ENCODE peak calls at places on chromosome 17, in seven cellular contexts. One of them, this sample, is unnamed.

GRCh38 chr17:35727635-35728034 is 3.8 kb upstream of the RASL10B start:
- DNase-seq in HCT116: no peak
- DNase-seq in neural progenitor cell: no peak
- DNase-seq in GM23338: no peak
- DNase-seq in MM.1S: no peak
- DNase-seq in hepatocyte: no peak
- DNase-seq in PC-3: no peak
- DNase-seq in this sample: no peak

GRCh38 chr17:69716571-69716970 is 302.1 kb downstream of the MAP2K6 start:
- DNase-seq in HCT116: no peak
- DNase-seq in neural progenitor cell: no peak
- DNase-seq in GM23338: no peak
- DNase-seq in MM.1S: no peak
- DNase-seq in hepatocyte: no peak
- DNase-seq in PC-3: no peak
- DNase-seq in this sample: peak; percentile 53

GRCh38 chr17:51598824-51599223 is 338.5 kb downstream of the UTP18 start:
- DNase-seq in HCT116: no peak
- DNase-seq in neural progenitor cell: no peak
- DNase-seq in GM23338: peak; percentile 76
- DNase-seq in MM.1S: no peak
- DNase-seq in hepatocyte: no peak
- DNase-seq in PC-3: no peak
- DNase-seq in this sample: no peak

GRCh38 chr17:50440172-50440837 is 14.3 kb downstream of the ACSF2 start:
- DNase-seq in HCT116: no peak
- DNase-seq in neural progenitor cell: no peak
- DNase-seq in GM23338: no peak
- DNase-seq in MM.1S: no peak
- DNase-seq in hepatocyte: no peak
- DNase-seq in PC-3: peak; percentile 38
- DNase-seq in this sample: no peak

GRCh38 chr17:7094661-7095064 is 14.6 kb upstream of the CLEC10A start:
- DNase-seq in HCT116: no peak
- DNase-seq in neural progenitor cell: no peak
- DNase-seq in GM23338: no peak
- DNase-seq in MM.1S: no peak
- DNase-seq in hepatocyte: no peak
- DNase-seq in PC-3: no peak
- DNase-seq in this sample: no peak

GRCh38 chr17:33038740-33039139 is 47.1 kb downstream of the SPACA3 start:
- DNase-seq in HCT116: peak; percentile 15
- DNase-seq in neural progenitor cell: peak; percentile 85
- DNase-seq in GM23338: peak; percentile 80
- DNase-seq in MM.1S: no peak
- DNase-seq in hepatocyte: peak; percentile 61
- DNase-seq in PC-3: peak; percentile 18
- DNase-seq in this sample: peak; percentile 48

GRCh38 chr17:82450357-82451106 is at the start of gene CYBC1:
- DNase-seq in HCT116: peak; percentile 80
- DNase-seq in neural progenitor cell: peak; percentile 97
- DNase-seq in GM23338: peak; percentile 97
- DNase-seq in MM.1S: peak; percentile 95
- DNase-seq in hepatocyte: peak; percentile 98
- DNase-seq in PC-3: peak; percentile 91
- DNase-seq in this sample: peak; percentile 98

GRCh38 chr17:76871668-76872067 is 3.5 kb downstream of the MGAT5B start:
- DNase-seq in HCT116: no peak
- DNase-seq in neural progenitor cell: no peak
- DNase-seq in GM23338: no peak
- DNase-seq in MM.1S: no peak
- DNase-seq in hepatocyte: no peak
- DNase-seq in PC-3: no peak
- DNase-seq in this sample: no peak

GRCh38 chr17:31654936-31655335 is 204.1 kb downstream of the COPRS start:
- DNase-seq in HCT116: no peak
- DNase-seq in neural progenitor cell: no peak
- DNase-seq in GM23338: no peak
- DNase-seq in MM.1S: no peak
- DNase-seq in hepatocyte: no peak
- DNase-seq in PC-3: peak; percentile 82
- DNase-seq in this sample: no peak

GRCh38 chr17:61537264-61537771 is 53.7 kb downstream of the NACA2 start:
- DNase-seq in HCT116: no peak
- DNase-seq in neural progenitor cell: no peak
- DNase-seq in GM23338: no peak
- DNase-seq in MM.1S: no peak
- DNase-seq in hepatocyte: no peak
- DNase-seq in PC-3: no peak
- DNase-seq in this sample: no peak

GRCh38 chr17:51540151-51540550 is 279.8 kb downstream of the UTP18 start:
- DNase-seq in HCT116: peak; percentile 26
- DNase-seq in neural progenitor cell: no peak
- DNase-seq in GM23338: peak; percentile 5
- DNase-seq in MM.1S: no peak
- DNase-seq in hepatocyte: no peak
- DNase-seq in PC-3: no peak
- DNase-seq in this sample: no peak

GRCh38 chr17:1796800-1797199 is 32.9 kb downstream of the SMYD4 start:
- DNase-seq in HCT116: no peak
- DNase-seq in neural progenitor cell: no peak
- DNase-seq in GM23338: no peak
- DNase-seq in MM.1S: no peak
- DNase-seq in hepatocyte: no peak
- DNase-seq in PC-3: no peak
- DNase-seq in this sample: no peak

DNA sequence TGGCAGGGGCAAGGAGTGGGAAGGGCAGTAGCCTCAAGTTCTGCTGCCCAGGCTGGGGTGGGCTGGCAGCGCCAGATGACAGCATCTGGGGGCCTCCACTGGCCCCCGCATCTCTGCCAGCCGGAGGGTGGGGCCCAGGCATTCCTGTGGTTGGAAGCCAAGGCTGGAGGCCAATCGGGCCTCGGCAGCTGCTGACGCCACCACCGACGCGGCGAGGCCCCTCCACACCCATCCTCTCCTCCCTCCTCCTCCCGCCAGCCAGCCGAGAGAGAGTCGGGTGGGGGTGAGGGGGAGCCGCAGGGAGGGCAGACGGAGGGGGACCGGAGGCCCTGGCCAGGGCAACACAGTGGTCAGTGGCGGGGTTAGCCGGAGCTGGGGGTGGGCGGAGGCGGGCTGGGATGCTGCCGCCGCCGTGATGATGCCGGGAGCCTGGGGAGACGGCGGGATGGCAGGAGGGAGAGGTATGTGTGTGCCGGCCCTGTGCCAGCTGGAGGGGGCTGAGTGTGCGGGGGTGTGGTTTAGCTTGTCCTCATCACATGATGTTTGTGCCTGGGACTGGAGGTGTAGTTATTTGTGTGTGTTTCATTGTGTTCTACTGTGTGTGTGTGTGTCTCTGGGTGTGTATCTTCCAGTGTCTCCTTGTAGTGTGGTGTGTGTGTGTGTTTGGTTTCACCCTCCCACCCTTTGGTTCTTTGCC is 36.6 kb downstream of the ARHGAP23 start:
- DNase-seq in HCT116: peak; percentile 64
- DNase-seq in neural progenitor cell: peak; percentile 55
- DNase-seq in GM23338: peak; percentile 21
- DNase-seq in MM.1S: no peak
- DNase-seq in hepatocyte: peak; percentile 89
- DNase-seq in PC-3: no peak
- DNase-seq in this sample: peak; percentile 98
- TF ChIP-seq EZH2 in HCT116: no peak
- TF ChIP-seq EZH2 in neural progenitor cell: no peak
- TF ChIP-seq EZH2 in GM23338: no peak
- TF ChIP-seq EZH2 in MM.1S: no peak
- TF ChIP-seq EZH2 in hepatocyte: no peak
- TF ChIP-seq EZH2 in PC-3: no peak
- TF ChIP-seq EZH2 in this sample: no peak

DNA sequence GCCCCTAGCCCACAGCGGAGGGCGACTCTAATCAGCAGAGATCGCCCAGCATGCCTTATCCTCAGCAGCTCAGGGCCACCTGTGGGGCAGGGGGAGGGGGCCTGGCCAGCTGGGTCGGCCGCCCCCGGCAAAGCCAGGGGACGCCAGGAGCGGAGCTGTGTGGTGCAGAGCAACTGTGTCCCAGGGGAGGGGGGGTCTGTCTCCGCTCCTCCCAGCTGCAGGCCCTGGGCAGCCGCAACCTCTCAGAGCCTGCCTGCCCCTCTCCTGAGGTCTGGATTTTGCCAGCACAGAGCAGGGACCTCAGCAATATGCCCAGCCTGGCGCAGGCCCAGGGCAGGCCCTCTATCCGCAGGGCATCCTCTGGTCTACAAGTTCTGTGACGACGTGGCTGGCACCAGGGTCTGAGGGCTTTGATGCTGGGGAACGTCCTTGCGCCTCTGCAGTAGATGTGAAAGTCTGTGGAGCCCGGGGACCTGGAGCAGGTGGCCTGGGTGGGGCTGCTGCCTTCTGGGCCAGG is 36.5 kb upstream of the SLC38A10 start:
- DNase-seq in HCT116: no peak
- DNase-seq in neural progenitor cell: peak; percentile 59
- DNase-seq in GM23338: no peak
- DNase-seq in MM.1S: no peak
- DNase-seq in hepatocyte: no peak
- DNase-seq in PC-3: no peak
- DNase-seq in this sample: no peak
- TF ChIP-seq EZH2phosphoT487 in HCT116: no peak
- TF ChIP-seq EZH2phosphoT487 in neural progenitor cell: no peak
- TF ChIP-seq EZH2phosphoT487 in GM23338: no peak
- TF ChIP-seq EZH2phosphoT487 in MM.1S: no peak
- TF ChIP-seq EZH2phosphoT487 in hepatocyte: no peak
- TF ChIP-seq EZH2phosphoT487 in PC-3: no peak
- TF ChIP-seq EZH2phosphoT487 in this sample: no peak

GRCh38 chr17:74924250-74924948 is at the start of gene OTOP2:
- DNase-seq in HCT116: no peak
- DNase-seq in neural progenitor cell: peak; percentile 38
- DNase-seq in GM23338: peak; percentile 61
- DNase-seq in MM.1S: no peak
- DNase-seq in hepatocyte: peak; percentile 16
- DNase-seq in PC-3: no peak
- DNase-seq in this sample: no peak
- TF ChIP-seq EZH2 in HCT116: no peak
- TF ChIP-seq EZH2 in neural progenitor cell: peak; percentile 80
- TF ChIP-seq EZH2 in GM23338: peak; percentile 93
- TF ChIP-seq EZH2 in MM.1S: peak; percentile 20
- TF ChIP-seq EZH2 in hepatocyte: peak; percentile 27
- TF ChIP-seq EZH2 in PC-3: no peak
- TF ChIP-seq EZH2 in this sample: peak; percentile 96

GRCh38 chr17:79811036-79811887 is 14.4 kb upstream of the CBX8 start:
- DNase-seq in HCT116: peak; percentile 50
- DNase-seq in neural progenitor cell: peak; percentile 57
- DNase-seq in GM23338: peak; percentile 65
- DNase-seq in MM.1S: no peak
- DNase-seq in hepatocyte: peak; percentile 68
- DNase-seq in PC-3: peak; percentile 68
- DNase-seq in this sample: peak; percentile 49
- TF ChIP-seq EZH2phosphoT487 in HCT116: no peak
- TF ChIP-seq EZH2phosphoT487 in neural progenitor cell: peak; percentile 75
- TF ChIP-seq EZH2phosphoT487 in GM23338: no peak
- TF ChIP-seq EZH2phosphoT487 in MM.1S: no peak
- TF ChIP-seq EZH2phosphoT487 in hepatocyte: peak; percentile 42
- TF ChIP-seq EZH2phosphoT487 in PC-3: no peak
- TF ChIP-seq EZH2phosphoT487 in this sample: peak; percentile 60

DNA sequence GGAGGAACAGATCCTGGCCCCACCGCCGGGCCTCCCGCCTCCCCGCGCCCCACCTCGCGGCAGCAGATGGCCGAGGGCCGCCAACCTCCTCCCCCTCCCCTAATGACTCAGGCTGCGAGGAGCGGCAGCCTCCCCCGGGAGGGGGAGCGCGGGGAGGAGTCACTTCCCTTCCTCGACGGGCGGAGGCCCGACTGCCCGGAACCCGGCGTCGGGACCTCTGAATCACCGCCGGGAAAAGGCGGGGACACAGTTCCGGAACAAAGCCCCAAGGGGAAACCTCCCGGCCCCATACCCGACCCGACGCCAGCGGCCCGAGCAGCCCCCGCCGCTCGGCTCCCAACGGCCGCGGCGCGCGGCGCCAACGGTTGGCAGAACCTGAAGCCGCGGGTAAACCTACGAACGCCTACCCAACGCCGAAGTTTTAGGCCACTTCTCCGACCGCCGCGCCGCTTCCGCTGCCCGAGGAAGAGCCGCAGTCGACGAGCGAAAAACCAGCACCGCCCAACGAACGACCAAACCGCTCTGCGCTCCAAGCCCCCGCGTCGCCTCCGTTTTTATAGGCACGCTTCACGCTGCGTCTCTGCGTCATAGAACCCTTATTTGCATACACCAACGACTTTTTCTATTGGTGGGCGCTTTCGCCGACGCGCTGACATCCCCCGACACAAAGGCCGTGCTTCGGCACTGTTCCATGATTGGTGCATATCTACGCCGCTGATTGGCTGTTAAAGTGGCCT is 5.2 kb upstream of the UNK start:
- DNase-seq in HCT116: peak; percentile 100
- DNase-seq in neural progenitor cell: peak; percentile 99
- DNase-seq in GM23338: peak; percentile 100
- DNase-seq in MM.1S: peak; percentile 100
- DNase-seq in hepatocyte: peak; percentile 99
- DNase-seq in PC-3: peak; percentile 100
- DNase-seq in this sample: peak; percentile 100
- TF ChIP-seq EZH2 in HCT116: no peak
- TF ChIP-seq EZH2 in neural progenitor cell: no peak
- TF ChIP-seq EZH2 in GM23338: no peak
- TF ChIP-seq EZH2 in MM.1S: no peak
- TF ChIP-seq EZH2 in hepatocyte: no peak
- TF ChIP-seq EZH2 in PC-3: no peak
- TF ChIP-seq EZH2 in this sample: no peak

GRCh38 chr17:73065376-73065775 is 27.1 kb downstream of the SLC39A11 start:
- DNase-seq in HCT116: no peak
- DNase-seq in neural progenitor cell: no peak
- DNase-seq in GM23338: no peak
- DNase-seq in MM.1S: no peak
- DNase-seq in hepatocyte: no peak
- DNase-seq in PC-3: no peak
- DNase-seq in this sample: no peak

GRCh38 chr17:73066148-73066884 is 26.2 kb downstream of the SLC39A11 start:
- DNase-seq in HCT116: no peak
- DNase-seq in neural progenitor cell: no peak
- DNase-seq in GM23338: no peak
- DNase-seq in MM.1S: no peak
- DNase-seq in hepatocyte: no peak
- DNase-seq in PC-3: peak; percentile 19
- DNase-seq in this sample: no peak

GRCh38 chr17:73062726-73063125 is 29.8 kb downstream of the SLC39A11 start:
- DNase-seq in HCT116: no peak
- DNase-seq in neural progenitor cell: no peak
- DNase-seq in GM23338: no peak
- DNase-seq in MM.1S: no peak
- DNase-seq in hepatocyte: no peak
- DNase-seq in PC-3: no peak
- DNase-seq in this sample: no peak

GRCh38 chr17:73067075-73067474 is 25.4 kb downstream of the SLC39A11 start:
- DNase-seq in HCT116: no peak
- DNase-seq in neural progenitor cell: no peak
- DNase-seq in GM23338: no peak
- DNase-seq in MM.1S: no peak
- DNase-seq in hepatocyte: no peak
- DNase-seq in PC-3: no peak
- DNase-seq in this sample: no peak

GRCh38 chr17:73064084-73064938 is 28.2 kb downstream of the SLC39A11 start:
- DNase-seq in HCT116: no peak
- DNase-seq in neural progenitor cell: peak; percentile 18
- DNase-seq in GM23338: no peak
- DNase-seq in MM.1S: no peak
- DNase-seq in hepatocyte: no peak
- DNase-seq in PC-3: no peak
- DNase-seq in this sample: no peak
- TF ChIP-seq EZH2phosphoT487 in HCT116: no peak
- TF ChIP-seq EZH2phosphoT487 in neural progenitor cell: no peak
- TF ChIP-seq EZH2phosphoT487 in GM23338: no peak
- TF ChIP-seq EZH2phosphoT487 in MM.1S: no peak
- TF ChIP-seq EZH2phosphoT487 in hepatocyte: no peak
- TF ChIP-seq EZH2phosphoT487 in PC-3: no peak
- TF ChIP-seq EZH2phosphoT487 in this sample: no peak